ENCODE peak calls at places on chromosomes 16 and 17, in seven cellular contexts. H is T-helper 17 cell; P is activated naive CD8-positive, alpha-beta T cell treated with anti-CD3 and anti-CD28 coated beads, Interleukin-2, amount 50 U/mL, for 24 hours; Y is activated naive CD4-positive, alpha-beta T cell treated with anti-CD3 and anti-CD28 coated beads, Interleukin-2, amount 50 U/mL, for 72 hours; L is left cardiac atrium; B is activated B cell treated with CpG ODN at 0.5 μM for 24 hours; X is upper lobe of left lung. S is an unnamed sample.

GRCh38 chr16:1548234-1548633 is 14.8 kb downstream of the TMEM204 start:
- ATAC-seq in H (no peak), P (no peak), Y (no peak), L (peak; percentile 11), B (no peak), X (no peak), S (no peak)

GRCh38 chr17:11797803-11798202 is 199.5 kb downstream of the ZNF18 start:
- ATAC-seq in H (no peak), P (no peak), Y (no peak), L (no peak), B (no peak), X (no peak), S (no peak)

GRCh38 chr17:1769826-1770477 is 8.1 kb downstream of the SERPINF1 start:
- ATAC-seq in H (no peak), P (peak; percentile 44), Y (no peak), L (no peak), B (peak; percentile 46), X (peak; percentile 82), S (peak; percentile 25)

GRCh38 chr16:674214-674881 is 1.1 kb upstream of the RHBDL1 start:
- ATAC-seq in H (no peak), P (no peak), Y (no peak), L (no peak), B (no peak), X (no peak), S (no peak)

GRCh38 chr17:29613371-29613837 is 9.3 kb downstream of the CORO6 start:
- ATAC-seq in H (peak; percentile 42), P (peak; percentile 48), Y (peak; percentile 50), L (peak; percentile 70), B (peak; percentile 31), X (peak; percentile 78), S (peak; percentile 42)

GRCh38 chr17:44079877-44080821 is 9.6 kb downstream of the G6PC3 start:
- ATAC-seq in H (no peak), P (no peak), Y (no peak), L (no peak), B (no peak), X (no peak), S (no peak)

GRCh38 chr17:64326030-64326419 is 63.0 kb upstream of the TEX2 start:
- ATAC-seq in H (no peak), P (no peak), Y (no peak), L (no peak), B (no peak), X (no peak), S (no peak)

GRCh38 chr16:81744385-81744784 is 34.7 kb upstream of the PLCG2 start:
- ATAC-seq in H (no peak), P (no peak), Y (no peak), L (no peak), B (no peak), X (no peak), S (no peak)

GRCh38 chr17:17062866-17063265 is 20.6 kb downstream of the MPRIP start:
- ATAC-seq in H (no peak), P (no peak), Y (no peak), L (peak; percentile 47), B (no peak), X (peak; percentile 24), S (no peak)

GRCh38 chr17:40450175-40450574 is 6.9 kb downstream of the IGFBP4 start:
- ATAC-seq in H (no peak), P (no peak), Y (no peak), L (no peak), B (no peak), X (no peak), S (no peak)

GRCh38 chr17:31581022-31581483 is 189.6 kb downstream of the RAB11FIP4 start:
- ATAC-seq in H (no peak), P (no peak), Y (peak; percentile 24), L (peak; percentile 87), B (no peak), X (peak; percentile 83), S (no peak)

GRCh38 chr16:47046726-47047602 is 73.5 kb upstream of the DNAJA2 start:
- ATAC-seq in H (no peak), P (no peak), Y (no peak), L (no peak), B (peak; percentile 37), X (no peak), S (no peak)

GRCh38 chr17:1714980-1715802 is 5.0 kb upstream of the TLCD2 start:
- ATAC-seq in H (no peak), P (no peak), Y (no peak), L (peak; percentile 61), B (no peak), X (peak; percentile 67), S (no peak)